ENCODE peak calls at places on chromosome 13, in five cellular contexts. S, V, K, Q and G are unnamed samples.

GRCh38 chr13:48594080-48594815 is 59.5 kb upstream of the CYSLTR2 start:
- DNase-seq in K (no peak), V (no peak), Q (no peak), S (no peak), G (no peak)

GRCh38 chr13:109105899-109106298 is 476.5 kb downstream of the MYO16 start:
- DNase-seq in S (no peak), K (no peak), Q (no peak), V (no peak), G (no peak)

GRCh38 chr13:114038211-114038613 is 64.3 kb upstream of the C13orf46 start:
- DNase-seq in S (no peak), V (no peak), K (no peak), Q (peak), G (no peak)

GRCh38 chr13:97574926-97575325 is 141.0 kb downstream of the RAP2A start:
- DNase-seq in V (peak), Q (peak), S (no peak), K (no peak), G (no peak)

GRCh38 chr13:106496072-106496997 is 39.1 kb downstream of the EFNB2 start:
- DNase-seq in S (no peak), V (no peak), Q (peak), K (no peak), G (peak)

GRCh38 chr13:88857256-88857655 is 1186.1 kb downstream of the SLITRK5 start:
- DNase-seq in V (no peak), Q (peak), K (no peak), S (no peak), G (no peak)

GRCh38 chr13:43769552-43769951 is 17.2 kb downstream of the ENOX1 start:
- DNase-seq in K (no peak), V (no peak), Q (no peak), S (no peak), G (no peak)

GRCh38 chr13:94020426-94020825 is 459.1 kb downstream of the DCT start:
- DNase-seq in K (no peak), S (no peak), V (no peak), Q (no peak), G (no peak)

GRCh38 chr13:60707878-60708277 is 310.9 kb downstream of the TDRD3 start:
- DNase-seq in S (no peak), Q (no peak), V (no peak), K (no peak), G (no peak)

GRCh38 chr13:30019648-30020626 is 169.5 kb upstream of the UBL3 start:
- DNase-seq in S (no peak), K (no peak), V (no peak), Q (no peak), G (no peak)